ENCODE peak calls at places on chromosomes 1 and 21, in seven cellular contexts. J is AG10803, L is tibial nerve, H is PC-9, S is endothelial cell of umbilical vein, X is kidney epithelial cell, E is AG04450. Q is an unnamed sample.

GRCh38 chr1:39981957-39982356 is 27.0 kb downstream of the MFSD2A start:
- DNase-seq in H (peak), S (no peak), L (no peak), E (peak), J (peak), X (peak), Q (peak)

GRCh38 chr21:42061866-42062542 is 9.1 kb upstream of the UMODL1 start:
- DNase-seq in L (no peak), J (no peak), S (no peak), X (no peak), H (no peak), E (no peak), Q (no peak)

GRCh38 chr1:78543941-78544630 is 53.3 kb downstream of the PTGFR start:
- DNase-seq in X (no peak), L (no peak), H (peak), E (no peak), S (no peak), J (peak), Q (no peak)

GRCh38 chr1:93878501-93878888 is 511 bp downstream of the DNTTIP2 start:
- DNase-seq in E (no peak), L (no peak), J (peak), S (peak), H (peak), X (peak), Q (peak)

GRCh38 chr1:186492531-186493291 is 31.8 kb upstream of the PDC start:
- DNase-seq in S (peak), L (no peak), H (peak), X (no peak), E (no peak), J (no peak), Q (no peak)

GRCh38 chr1:19650416-19651140 is 6.5 kb downstream of the NBL1 start:
- DNase-seq in H (no peak), L (no peak), J (no peak), X (no peak), S (no peak), E (no peak), Q (no peak)

GRCh38 chr1:31637915-31638673 is 6.6 kb downstream of the PEF1 start:
- DNase-seq in E (no peak), L (no peak), J (no peak), H (no peak), S (no peak), X (no peak), Q (no peak)

GRCh38 chr1:46533179-46533864 is 18.1 kb downstream of the KNCN start:
- DNase-seq in L (no peak), H (no peak), S (peak), E (no peak), J (peak), X (no peak), Q (no peak)

GRCh38 chr1:46798820-46799219 is at the start of gene CYP4B1:
- DNase-seq in E (no peak), X (no peak), S (no peak), H (no peak), J (no peak), L (peak), Q (no peak)

GRCh38 chr1:154773551-154773950 is 96.5 kb downstream of the KCNN3 start:
- DNase-seq in E (no peak), J (no peak), S (no peak), X (no peak), H (no peak), L (no peak), Q (no peak)

GRCh38 chr1:201511925-201512539 is 5.1 kb upstream of the CSRP1 start:
- DNase-seq in X (no peak), E (no peak), S (peak), J (no peak), L (no peak), H (no peak), Q (no peak)

GRCh38 chr1:113197662-113198330 is 124.8 kb downstream of the LRIG2 start:
- DNase-seq in L (no peak), S (no peak), J (no peak), H (no peak), E (no peak), X (no peak), Q (no peak)

GRCh38 chr1:83827731-83828130 is 171.2 kb downstream of the TTLL7 start:
- DNase-seq in H (no peak), S (no peak), X (no peak), E (no peak), J (no peak), L (no peak), Q (no peak)

GRCh38 chr1:86061660-86062059 is 94.9 kb downstream of the COL24A1 start:
- DNase-seq in H (no peak), S (peak), L (no peak), J (no peak), X (no peak), E (no peak), Q (no peak)

GRCh38 chr1:23638786-23639241 is 52.8 kb upstream of the RPL11 start:
- DNase-seq in J (no peak), E (no peak), L (no peak), S (no peak), X (no peak), H (no peak), Q (no peak)

GRCh38 chr1:147243228-147243685 is 773 bp downstream of the CHD1L start:
- DNase-seq in L (no peak), X (no peak), S (peak), E (no peak), J (no peak), H (peak), Q (no peak)

GRCh38 chr1:229603387-229604005 is 22.4 kb downstream of the TAF5L start:
- DNase-seq in E (no peak), L (no peak), H (no peak), J (no peak), S (no peak), X (no peak), Q (no peak)

GRCh38 chr1:55318111-55318817 is 103.1 kb upstream of the USP24 start:
- DNase-seq in J (no peak), S (peak), H (no peak), E (no peak), X (no peak), L (no peak), Q (no peak)

GRCh38 chr1:182669266-182669665 is 15.1 kb downstream of the RGS8 start:
- DNase-seq in H (no peak), J (no peak), L (no peak), E (no peak), S (no peak), X (no peak), Q (no peak)

GRCh38 chr1:81430955-81431646 is 369.6 kb upstream of the ADGRL2 start:
- DNase-seq in J (no peak), S (no peak), L (no peak), X (no peak), H (no peak), E (no peak), Q (no peak)

GRCh38 chr1:30600706-30601105 is 122.7 kb downstream of the MATN1 start:
- DNase-seq in L (no peak), J (no peak), E (no peak), S (no peak), X (no peak), H (no peak), Q (no peak)

GRCh38 chr1:194338241-194338948 is 1152.0 kb upstream of the B3GALT2 start:
- DNase-seq in E (no peak), H (no peak), S (no peak), X (no peak), J (no peak), L (no peak), Q (no peak)

GRCh38 chr1:175204285-175204684 is 11.7 kb upstream of the KIAA0040 start:
- DNase-seq in X (no peak), J (no peak), E (no peak), S (no peak), H (no peak), L (no peak), Q (no peak)

GRCh38 chr1:57353589-57353988 is 70.3 kb downstream of the DAB1 start:
- DNase-seq in L (no peak), S (no peak), E (peak), H (no peak), J (peak), X (no peak), Q (no peak)

GRCh38 chr1:60564196-60564595 is 490.6 kb upstream of the C1orf87 start:
- DNase-seq in J (no peak), X (no peak), H (no peak), S (no peak), L (no peak), E (no peak), Q (no peak)

GRCh38 chr1:167452483-167452882 is 65.8 kb downstream of the CD247 start:
- DNase-seq in J (no peak), H (no peak), L (no peak), S (no peak), E (no peak), X (no peak), Q (no peak)

GRCh38 chr1:224676613-224677012 is 60.5 kb downstream of the CNIH3 start:
- DNase-seq in X (no peak), L (no peak), J (no peak), H (no peak), E (no peak), S (no peak), Q (no peak)
- H3K4me3 ChIP-seq in X (no peak), L (no peak), J (no peak), H (no peak), E (no peak), S (no peak), Q (no peak)

DNA sequence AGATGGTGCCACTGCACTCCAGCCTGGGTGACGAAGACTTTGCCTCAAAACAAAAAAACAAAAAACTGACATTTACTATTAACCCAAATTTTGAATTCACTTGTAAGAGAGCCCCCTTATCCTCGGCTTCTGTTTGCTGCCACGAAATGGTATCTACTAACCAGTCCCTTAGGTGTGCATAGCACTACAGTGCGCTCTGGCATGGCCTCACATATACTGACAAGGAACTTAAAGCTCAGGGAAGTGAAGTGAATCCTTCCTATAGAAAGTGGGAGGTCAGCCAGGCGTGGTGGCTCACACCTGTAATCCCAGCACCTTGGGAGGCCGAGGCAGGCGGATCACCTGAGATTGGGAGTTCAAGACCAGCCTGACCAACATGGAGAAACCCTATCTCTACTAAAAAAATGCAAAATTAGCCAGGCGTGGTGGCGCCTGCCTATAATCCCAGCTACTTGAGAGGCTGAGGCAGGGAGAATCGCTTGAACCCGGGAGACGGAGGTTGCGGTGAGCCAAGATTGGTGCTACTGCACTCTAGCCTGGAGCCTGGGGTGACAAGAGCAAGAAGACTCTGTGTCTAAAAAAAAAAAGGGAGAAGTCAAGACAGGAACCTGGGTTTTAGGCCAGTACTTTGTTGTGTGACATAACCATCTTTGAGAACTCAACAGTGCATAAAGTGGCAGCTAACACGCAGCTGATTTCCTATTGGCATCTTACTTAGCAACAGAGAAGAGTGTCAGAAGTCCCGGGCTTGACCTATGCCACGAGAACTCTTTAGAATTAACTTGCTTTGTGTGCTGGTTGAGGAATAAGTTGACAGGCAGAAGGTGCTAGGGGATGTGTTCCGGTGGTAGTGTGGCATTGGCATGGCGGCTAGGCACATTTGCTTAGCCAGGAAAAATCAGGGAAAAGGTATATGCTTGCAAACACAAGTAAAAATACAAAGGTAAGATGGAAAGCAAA is 16.8 kb downstream of the ERRFI1 start:
- DNase-seq in H (no peak), S (no peak), L (no peak), X (no peak), E (no peak), J (no peak), Q (no peak)
- TF ChIP-seq CTCF in H (no peak), S (no peak), L (no peak), X (no peak), E (no peak), J (no peak), Q (no peak)

DNA sequence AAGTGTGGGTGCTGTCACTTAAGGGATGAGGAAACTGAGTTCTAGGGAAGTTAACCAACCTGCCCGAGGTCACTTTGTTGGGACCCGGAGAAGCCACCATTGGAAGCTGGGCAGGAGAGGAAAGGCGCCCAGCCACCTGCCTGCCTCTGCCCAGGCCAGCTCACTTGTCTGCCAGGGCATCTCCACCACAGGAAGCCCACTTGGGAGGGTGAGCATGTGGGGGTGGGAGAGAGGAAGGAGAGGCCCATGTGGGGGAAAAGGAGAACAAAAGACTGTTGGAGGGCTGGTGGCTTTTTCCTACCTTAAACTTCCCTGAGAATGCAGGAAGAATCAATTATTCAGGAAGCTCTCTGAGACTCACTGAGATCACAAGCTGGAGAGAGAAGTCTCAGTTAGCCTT is 43.8 kb upstream of the SELENON start:
- DNase-seq in E (no peak), J (no peak), H (no peak), X (no peak), S (peak), L (no peak), Q (no peak)
- H3K4me3 ChIP-seq in E (no peak), J (no peak), H (no peak), X (no peak), S (no peak), L (no peak), Q (no peak)

DNA sequence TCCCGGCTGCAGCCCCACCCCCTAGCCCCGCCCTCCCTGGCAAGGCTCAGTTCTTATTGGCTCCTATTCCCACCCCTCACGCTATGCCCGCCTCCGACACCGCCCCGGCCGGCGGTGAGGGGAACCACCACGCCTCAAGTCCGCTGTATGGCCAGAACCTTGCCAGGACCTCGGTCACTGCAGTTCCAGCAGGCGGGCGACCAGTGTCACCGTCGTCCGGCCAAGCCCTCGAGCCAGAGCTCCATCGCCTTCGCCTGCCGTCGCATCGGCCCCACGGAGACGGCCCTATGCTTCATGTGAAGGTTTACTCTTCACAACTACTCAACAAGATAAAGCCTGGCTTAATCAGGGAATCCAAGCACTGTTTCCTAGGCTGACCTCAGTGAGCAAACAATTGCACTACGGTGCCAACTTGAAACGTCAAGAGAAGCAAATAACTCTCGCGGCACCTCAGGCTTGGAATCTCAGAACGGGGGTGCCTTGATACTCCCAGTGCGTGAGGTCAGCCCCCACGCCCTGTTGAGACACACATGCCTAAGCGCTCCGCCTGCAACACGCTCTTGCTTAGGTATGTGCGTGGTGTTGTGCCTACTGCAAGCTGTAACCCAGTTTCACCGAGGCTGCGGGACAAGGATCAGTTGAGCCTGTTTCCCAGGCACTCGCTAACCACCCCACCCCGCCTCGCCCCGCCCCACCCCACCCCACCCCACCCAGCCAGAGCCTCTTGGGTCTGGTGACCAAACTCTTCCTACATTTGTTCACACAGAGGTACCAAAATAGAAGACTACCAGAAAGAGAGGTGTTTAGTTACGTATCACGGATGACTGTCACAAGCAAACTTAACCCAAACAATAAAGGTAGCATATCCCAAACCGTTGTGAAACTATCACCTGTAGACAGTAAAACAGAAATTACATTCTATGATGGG is 498 bp upstream of the DENND2C start:
- DNase-seq in H (peak), L (peak), E (peak), X (peak), S (peak), J (peak), Q (peak)
- TF ChIP-seq CTCF in H (peak), L (peak), E (no peak), X (no peak), S (no peak), J (peak), Q (no peak)